ENCODE peak calls at places on chromosome 22, in eight cellular contexts. U is T-helper 1 cell, J is LHCN-M2, P is midbrain, R is RWPE1, M is BJ, V is amniotic epithelial cell, X is kidney tubule cell. S is an unnamed sample.

GRCh38 chr22:19448076-19448607 is 631 bp upstream of the C22orf39 start:
- DNase-seq in U (peak; percentile 35), J (peak; percentile 83), P (peak; percentile 51), R (peak; percentile 62), M (no peak), V (peak; percentile 65), X (peak; percentile 49), S (peak; percentile 27)

GRCh38 chr22:41285441-41285819 is 557 bp downstream of the RANGAP1 start:
- DNase-seq in U (peak; percentile 90), J (peak; percentile 85), P (no peak), R (peak; percentile 81), M (no peak), V (peak; percentile 86), X (peak; percentile 94), S (peak; percentile 82)

GRCh38 chr22:42758929-42759629 is 38.4 kb upstream of the A4GALT start:
- DNase-seq in U (no peak), J (no peak), P (no peak), R (no peak), M (no peak), V (peak; percentile 77), X (no peak), S (no peak)

GRCh38 chr22:50621491-50621880 is 6.5 kb downstream of the ARSA start:
- DNase-seq in U (peak; percentile 88), J (peak; percentile 16), P (no peak), R (no peak), M (no peak), V (peak; percentile 10), X (peak; percentile 25), S (peak; percentile 59)

GRCh38 chr22:46862418-46863324 is 100.2 kb downstream of the TBC1D22A start:
- DNase-seq in U (no peak), J (no peak), P (no peak), R (no peak), M (no peak), V (no peak), X (no peak), S (no peak)

GRCh38 chr22:46131151-46131587 is 19.2 kb upstream of the PPARA start:
- DNase-seq in U (no peak), J (no peak), P (no peak), R (no peak), M (no peak), V (no peak), X (no peak), S (no peak)

GRCh38 chr22:37270928-37271650 is 11.2 kb upstream of the CYTH4 start:
- DNase-seq in U (no peak), J (no peak), P (no peak), R (no peak), M (no peak), V (peak; percentile 10), X (no peak), S (no peak)

GRCh38 chr22:24091551-24092420 is 80.7 kb downstream of the CABIN1 start:
- DNase-seq in U (no peak), J (no peak), P (no peak), R (no peak), M (no peak), V (no peak), X (no peak), S (no peak)

GRCh38 chr22:38243007-38243775 is 29.6 kb downstream of the TMEM184B start:
- DNase-seq in U (no peak), J (peak; percentile 92), P (peak; percentile 44), R (peak; percentile 33), M (no peak), V (peak; percentile 80), X (no peak), S (no peak)

GRCh38 chr22:35604671-35605457 is 12.3 kb downstream of the MB start:
- DNase-seq in U (no peak), J (no peak), P (no peak), R (no peak), M (no peak), V (peak; percentile 31), X (no peak), S (no peak)

GRCh38 chr22:40862537-40862936 is 624 bp upstream of the DNAJB7 start:
- DNase-seq in U (no peak), J (no peak), P (no peak), R (no peak), M (no peak), V (no peak), X (no peak), S (no peak)

GRCh38 chr22:48240165-48240934 is 1477.9 kb downstream of the TBC1D22A start:
- DNase-seq in U (no peak), J (no peak), P (no peak), R (no peak), M (no peak), V (no peak), X (no peak), S (no peak)

GRCh38 chr22:31637938-31638618 is 23.9 kb downstream of the PISD start:
- DNase-seq in U (no peak), J (peak; percentile 41), P (peak; percentile 12), R (no peak), M (no peak), V (no peak), X (peak; percentile 46), S (no peak)

GRCh38 chr22:49739138-49739537 is 88.5 kb downstream of the BRD1 start:
- DNase-seq in U (no peak), J (peak; percentile 9), P (no peak), R (no peak), M (no peak), V (no peak), X (no peak), S (no peak)

GRCh38 chr22:22408731-22409696 is 99.5 kb downstream of the ZNF280B start:
- DNase-seq in U (no peak), J (peak; percentile 52), P (peak; percentile 17), R (no peak), M (no peak), V (no peak), X (peak; percentile 42), S (no peak)

GRCh38 chr22:22576244-22576988 is 17.4 kb upstream of the PRAME start:
- DNase-seq in U (peak; percentile 4), J (peak; percentile 30), P (no peak), R (peak; percentile 25), M (no peak), V (peak; percentile 21), X (peak; percentile 56), S (no peak)

GRCh38 chr22:26438006-26438405 is 8.9 kb downstream of the ASPHD2 start:
- DNase-seq in U (no peak), J (no peak), P (no peak), R (no peak), M (no peak), V (no peak), X (no peak), S (no peak)

GRCh38 chr22:45968751-45969413 is 8.1 kb downstream of the WNT7B start:
- DNase-seq in U (no peak), J (peak; percentile 78), P (no peak), R (peak; percentile 93), M (no peak), V (peak; percentile 36), X (peak; percentile 96), S (no peak)

GRCh38 chr22:38203090-38203810 is 1.5 kb downstream of the MAFF start:
- DNase-seq in U (peak; percentile 48), J (no peak), P (no peak), R (peak; percentile 36), M (no peak), V (peak; percentile 31), X (peak; percentile 76), S (peak; percentile 38)

GRCh38 chr22:44360686-44361381 is 48.1 kb upstream of the SHISAL1 start:
- DNase-seq in U (no peak), J (peak; percentile 90), P (no peak), R (peak; percentile 73), M (peak; percentile 78), V (no peak), X (no peak), S (no peak)

GRCh38 chr22:50191041-50191740 is 5.5 kb downstream of the TRABD start:
- DNase-seq in U (peak; percentile 94), J (no peak), P (no peak), R (no peak), M (no peak), V (peak; percentile 43), X (peak; percentile 15), S (peak; percentile 70)

GRCh38 chr22:25569983-25570382 is 5.5 kb downstream of the GRK3 start:
- DNase-seq in U (no peak), J (no peak), P (no peak), R (no peak), M (no peak), V (no peak), X (no peak), S (no peak)

GRCh38 chr22:17056058-17056457 is 28.7 kb upstream of the IL17RA start:
- DNase-seq in U (no peak), J (no peak), P (no peak), R (no peak), M (no peak), V (no peak), X (no peak), S (no peak)

GRCh38 chr22:36478966-36479365 is 2.5 kb downstream of the TXN2 start:
- DNase-seq in U (no peak), J (peak; percentile 92), P (no peak), R (no peak), M (no peak), V (peak; percentile 90), X (no peak), S (no peak)

GRCh38 chr22:36328635-36329216 is 59.0 kb downstream of the MYH9 start:
- DNase-seq in U (no peak), J (peak; percentile 97), P (no peak), R (no peak), M (peak; percentile 55), V (peak; percentile 93), X (peak; percentile 98), S (no peak)

GRCh38 chr22:48902983-48903650 is 924.6 kb downstream of the BRD1 start:
- DNase-seq in U (no peak), J (no peak), P (no peak), R (no peak), M (no peak), V (no peak), X (no peak), S (no peak)

GRCh38 chr22:49303781-49304461 is 523.8 kb downstream of the BRD1 start:
- DNase-seq in U (no peak), J (no peak), P (no peak), R (no peak), M (no peak), V (no peak), X (no peak), S (peak; percentile 2)

GRCh38 chr22:28203286-28203685 is 284.2 kb upstream of the PITPNB start:
- DNase-seq in U (no peak), J (no peak), P (no peak), R (no peak), M (no peak), V (no peak), X (no peak), S (no peak)

GRCh38 chr22:28989484-28989883 is 72.1 kb downstream of the C22orf31 start:
- DNase-seq in U (no peak), J (no peak), P (no peak), R (no peak), M (no peak), V (peak; percentile 70), X (no peak), S (no peak)

GRCh38 chr22:35477911-35478582 is 62.6 kb upstream of the RASD2 start:
- DNase-seq in U (no peak), J (peak; percentile 75), P (no peak), R (peak; percentile 69), M (peak; percentile 20), V (peak; percentile 98), X (peak; percentile 96), S (no peak)

GRCh38 chr22:38865201-38866023 is 6.6 kb downstream of the CBX6 start:
- DNase-seq in U (no peak), J (no peak), P (no peak), R (no peak), M (no peak), V (no peak), X (no peak), S (no peak)

GRCh38 chr22:39409630-39410029 is 10.1 kb downstream of the TAB1 start:
- DNase-seq in U (no peak), J (no peak), P (peak; percentile 19), R (no peak), M (no peak), V (no peak), X (no peak), S (no peak)

GRCh38 chr22:49427341-49427740 is 400.3 kb downstream of the BRD1 start:
- DNase-seq in U (no peak), J (no peak), P (no peak), R (no peak), M (no peak), V (no peak), X (no peak), S (no peak)

S was measured in activated T-helper 2 cell treated with anti-CD3 and anti-CD28 coated beads, Interferon-gamma antibody, Interleukin-2, Interleukin-4, amounts not matched to agents 10 μg/mL and 5 μg/mL and 100 μg/mL, durations not matched to agents 14 hours and 24 hours and 36 hours.